ENCODE peak calls at places on chromosomes 16 and 17, in six cellular contexts. B, U, C, M, Y and L are unnamed samples.

GRCh38 chr17:79930077-79930785 is 91.0 kb upstream of the CBX4 start:
- DNase-seq in B (no peak), U (no peak), C (no peak), M (no peak), Y (no peak), L (peak; percentile 69)

GRCh38 chr16:64864232-64864803 is 257.5 kb downstream of the CDH11 start:
- DNase-seq in B (no peak), U (no peak), C (no peak), M (peak; percentile 83), Y (no peak), L (no peak)

GRCh38 chr17:44828919-44829557 is 1.0 kb downstream of the GJC1 start:
- DNase-seq in B (no peak), U (no peak), C (no peak), M (no peak), Y (no peak), L (no peak)

GRCh38 chr17:43694081-43694870 is 32.6 kb upstream of the MEOX1 start:
- DNase-seq in B (peak; percentile 61), U (peak; percentile 74), C (peak; percentile 88), M (no peak), Y (no peak), L (peak; percentile 93)

GRCh38 chr16:28181557-28181914 is 30.2 kb downstream of the XPO6 start:
- DNase-seq in B (no peak), U (no peak), C (peak; percentile 19), M (peak; percentile 84), Y (no peak), L (no peak)

GRCh38 chr16:66278111-66278531 is 88.4 kb upstream of the CDH5 start:
- DNase-seq in B (no peak), U (no peak), C (peak; percentile 79), M (no peak), Y (no peak), L (no peak)

GRCh38 chr16:70725024-70725911 is 39.4 kb upstream of the MTSS2 start:
- DNase-seq in B (no peak), U (no peak), C (no peak), M (no peak), Y (no peak), L (no peak)

GRCh38 chr17:77373298-77374169 is 232.8 kb downstream of the SEC14L1 start:
- DNase-seq in B (peak; percentile 69), U (no peak), C (no peak), M (no peak), Y (no peak), L (no peak)

GRCh38 chr17:35708149-35708548 is 23.3 kb upstream of the RASL10B start:
- DNase-seq in B (no peak), U (no peak), C (no peak), M (no peak), Y (no peak), L (no peak)

DNA sequence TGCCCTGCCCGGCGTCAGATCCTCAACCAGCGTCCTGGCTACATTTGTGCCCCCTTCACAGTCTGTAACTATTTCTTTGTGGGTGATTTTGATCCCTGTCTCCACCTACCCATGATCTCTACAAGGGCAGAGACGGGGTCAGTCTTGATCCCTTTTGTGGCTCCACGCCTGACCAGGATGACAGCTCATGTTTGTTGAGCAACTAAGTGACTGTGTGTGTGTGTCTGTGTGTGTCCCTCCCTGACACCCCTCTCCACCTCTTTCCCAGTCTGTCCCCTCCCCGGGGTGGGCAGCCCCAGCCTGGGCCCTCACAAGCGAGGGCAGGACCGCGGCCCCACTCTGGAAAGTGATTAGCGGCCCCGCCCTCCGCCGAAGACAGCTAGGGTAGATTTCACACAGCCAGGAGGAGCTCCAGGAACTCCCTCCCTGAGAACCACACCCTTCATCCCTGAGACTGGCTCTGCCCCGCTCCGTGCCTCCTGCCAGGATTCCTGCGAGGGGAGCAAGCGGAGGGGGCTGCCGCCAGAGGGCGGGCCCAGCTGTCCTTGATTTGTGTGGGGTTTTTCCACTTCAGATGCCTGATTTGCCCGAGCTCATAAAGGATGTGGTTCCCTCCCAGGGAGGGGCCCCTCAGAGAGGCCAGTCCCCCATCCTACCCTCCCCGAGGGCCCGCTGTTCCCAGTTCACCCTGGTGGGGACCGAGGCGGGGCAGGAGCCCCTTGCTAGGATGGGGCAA is 5.3 kb upstream of the HS3ST6 start:
- DNase-seq in B (no peak), U (no peak), C (peak; percentile 50), M (peak; percentile 34), Y (no peak), L (peak; percentile 81)
- TF ChIP-seq CTCF in B (peak; percentile 39), U (no peak), C (no peak), M (peak; percentile 55), Y (no peak), L (peak; percentile 61)

DNA sequence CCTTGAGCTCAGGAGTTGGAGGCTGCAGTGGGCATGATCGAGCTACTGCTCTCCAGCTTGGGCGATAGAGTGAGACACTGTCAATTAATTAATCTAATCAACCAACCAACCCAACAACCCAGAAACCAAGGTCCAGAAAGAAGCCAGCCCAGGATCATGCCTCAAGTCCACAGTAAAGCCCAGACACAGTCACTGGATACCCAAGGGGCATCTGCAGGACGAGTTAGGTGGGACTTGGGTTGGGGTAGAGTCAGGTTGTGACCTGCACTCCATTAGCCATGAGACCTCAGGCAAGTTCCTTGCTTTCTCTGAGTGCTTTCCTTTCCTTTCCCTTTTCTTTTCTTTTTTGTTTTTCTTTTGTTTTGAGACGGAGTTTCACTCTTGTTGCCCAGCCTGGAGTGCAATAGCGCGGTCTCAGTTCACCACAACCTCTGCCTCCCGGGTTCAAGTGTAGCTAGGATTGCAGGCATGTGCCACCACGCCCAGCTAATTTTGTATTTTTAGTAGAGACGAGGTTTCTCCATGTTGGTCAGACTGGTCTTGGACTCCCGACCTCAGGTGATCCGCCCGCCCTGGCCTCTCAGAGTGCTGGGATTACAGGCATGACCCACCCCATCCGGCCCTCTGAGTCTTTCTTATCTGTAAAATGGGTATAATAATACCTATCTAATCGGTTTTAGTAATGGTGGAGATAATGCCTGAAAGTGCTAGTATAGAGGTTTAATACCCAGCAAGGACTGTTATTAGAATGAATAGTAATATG is 3.5 kb upstream of the HSD17B1 start:
- DNase-seq in B (no peak), U (no peak), C (no peak), M (no peak), Y (no peak), L (no peak)
- H3K4me3 ChIP-seq in B (no peak overlapping the region), U (no peak overlapping the region), C (no peak overlapping the region), M (no peak overlapping the region), Y (no peak overlapping the region), L (no peak overlapping the region)

DNA sequence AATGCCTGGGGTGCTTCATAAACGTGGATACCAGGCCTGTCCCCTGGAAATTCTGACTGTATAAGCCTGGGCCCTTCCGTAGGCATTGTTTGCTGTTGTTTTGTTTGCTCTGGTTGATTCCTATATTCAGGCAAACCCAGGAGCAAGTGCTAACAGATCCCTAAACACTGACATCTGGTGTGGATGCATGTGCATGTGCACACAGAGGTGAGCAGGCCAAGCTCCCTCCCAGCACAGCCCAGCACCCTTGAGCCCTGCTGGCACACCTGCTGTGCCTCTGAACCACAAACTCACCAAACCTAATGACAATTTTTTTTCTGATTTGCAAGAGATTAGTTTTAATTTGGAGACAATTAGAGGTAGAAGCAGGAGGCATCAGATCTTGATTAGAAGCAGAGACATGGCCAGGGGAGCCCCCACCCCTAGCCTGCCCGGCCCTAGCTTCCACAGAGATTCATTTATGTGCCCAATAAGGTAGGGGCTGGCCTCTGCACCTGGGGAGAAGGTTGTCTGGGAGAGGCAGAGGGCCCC is 40.4 kb downstream of the TMEM132E start:
- DNase-seq in B (no peak), U (no peak), C (no peak), M (no peak), Y (no peak), L (peak; percentile 35)
- H3K27me3 ChIP-seq in B (peaks cover 63% of the 10 kb centered on the region), U (peaks cover 4% of the 10 kb centered on the region), C (no peaks in the 10 kb centered on the region), M (peaks cover 2% of the 10 kb centered on the region), Y (no peaks in the 10 kb centered on the region), L (no peaks in the 10 kb centered on the region)

GRCh38 chr17:64236827-64237403 is 26.1 kb downstream of the TEX2 start:
- DNase-seq in B (no peak), U (no peak), C (peak; percentile 35), M (no peak), Y (no peak), L (peak; percentile 48)
- TF ChIP-seq CTCF in B (peak; percentile 14), U (no peak), C (peak; percentile 60), M (peak; percentile 19), Y (no peak), L (peak; percentile 36)